ENCODE peak calls at places on chromosome 18, in nine cellular contexts. V, A, U, Z, N, S, O, X and G are unnamed samples.

GRCh38 chr18:37484893-37485834 is 80.4 kb downstream of the CELF4 start:
- DNase-seq in A (peak; percentile 73), N (peak; percentile 8), O (peak; percentile 42), U (no peak), V (no peak), X (peak; percentile 20), Z (no peak), S (peak; percentile 34), G (no peak)

GRCh38 chr18:62420151-62420512 is 95.0 kb downstream of the TNFRSF11A start:
- DNase-seq in U (no peak), A (peak; percentile 48), V (no peak), O (no peak), S (no peak), Z (no peak), X (peak; percentile 38), N (peak; percentile 65), G (no peak)

GRCh38 chr18:40011201-40011600 is 1943.8 kb upstream of the PIK3C3 start:
- DNase-seq in V (no peak), O (no peak), A (no peak), Z (no peak), U (no peak), N (no peak), X (peak; percentile 60), S (no peak), G (no peak)

GRCh38 chr18:59672125-59672769 is 25.0 kb downstream of the CCBE1 start:
- DNase-seq in Z (no peak), A (no peak), V (no peak), O (no peak), X (no peak), N (peak; percentile 70), U (no peak), S (no peak), G (no peak)

GRCh38 chr18:70333757-70334156 is 44.9 kb downstream of the SOCS6 start:
- DNase-seq in U (no peak), X (peak; percentile 99), O (no peak), Z (no peak), V (no peak), N (peak; percentile 99), S (no peak), A (peak; percentile 91), G (no peak)

GRCh38 chr18:60174832-60175231 is 197.7 kb downstream of the MC4R start:
- DNase-seq in Z (no peak), A (no peak), N (no peak), U (no peak), O (no peak), V (no peak), S (no peak), X (no peak), G (no peak)

GRCh38 chr18:46677609-46678470 is 20.8 kb upstream of the LOXHD1 start:
- DNase-seq in X (peak; percentile 3), S (no peak), U (no peak), V (no peak), N (peak; percentile 20), Z (peak; percentile 18), O (no peak), A (no peak), G (no peak)

GRCh38 chr18:73384246-73384645 is 516.5 kb upstream of the NETO1 start:
- DNase-seq in U (no peak), X (no peak), N (no peak), V (no peak), O (no peak), A (no peak), S (no peak), Z (no peak), G (no peak)

GRCh38 chr18:68035709-68036522 is 519.4 kb upstream of the DSEL start:
- DNase-seq in V (no peak), Z (no peak), S (no peak), X (no peak), N (peak; percentile 15), O (no peak), U (no peak), A (peak; percentile 51), G (no peak)

GRCh38 chr18:62881509-62882016 is 166.2 kb downstream of the PHLPP1 start:
- DNase-seq in V (no peak), U (no peak), O (no peak), A (peak; percentile 93), N (peak; percentile 99), S (peak; percentile 33), Z (peak; percentile 65), X (peak; percentile 97), G (no peak)

GRCh38 chr18:62741118-62741566 is 25.8 kb downstream of the PHLPP1 start:
- DNase-seq in O (no peak), U (no peak), Z (no peak), V (no peak), A (peak; percentile 64), S (no peak), N (peak; percentile 92), X (peak; percentile 98), G (no peak)

GRCh38 chr18:3305354-3305762 is 43.4 kb downstream of the MYL12B start:
- DNase-seq in S (no peak), A (peak; percentile 96), V (no peak), N (peak; percentile 99), Z (no peak), O (no peak), X (peak; percentile 99), U (no peak), G (no peak)

GRCh38 chr18:31943895-31944816 is 1.2 kb upstream of the TRAPPC8 start:
- DNase-seq in O (no peak), V (no peak), S (no peak), N (no peak), U (no peak), A (no peak), Z (no peak), X (no peak), G (no peak)

GRCh38 chr18:31217455-31217854 is 54.8 kb upstream of the DSC1 start:
- DNase-seq in N (no peak), O (no peak), A (peak; percentile 6), V (no peak), X (peak; percentile 15), U (no peak), S (no peak), Z (no peak), G (no peak)

GRCh38 chr18:31116853-31117595 is 14.8 kb upstream of the DSC2 start:
- DNase-seq in S (no peak), A (no peak), U (no peak), X (no peak), V (no peak), O (no peak), N (no peak), Z (no peak), G (no peak)

GRCh38 chr18:379665-380356 is 112.0 kb upstream of the THOC1 start:
- DNase-seq in N (peak; percentile 64), U (no peak), S (no peak), Z (no peak), X (no peak), O (no peak), V (no peak), A (peak; percentile 74), G (no peak)

GRCh38 chr18:3667255-3668137 is 217.5 kb downstream of the TGIF1 start:
- DNase-seq in N (no peak), S (no peak), U (no peak), Z (no peak), A (no peak), O (no peak), X (no peak), V (no peak), G (no peak)

GRCh38 chr18:24181806-24182205 is 42.9 kb downstream of the CABYR start:
- DNase-seq in A (peak; percentile 50), V (no peak), S (no peak), U (no peak), X (peak; percentile 47), N (peak; percentile 69), Z (no peak), O (no peak), G (no peak)